ENCODE peak calls at places on chromosomes 12 and 14, in nine cellular contexts. X is suprapubic skin, V is esophagus muscularis mucosa, Y is transverse colon, J is SK-N-SH, W is K562, Q is GM12878, E is stomach, U is H1. D is an unnamed sample.

GRCh38 chr12:34400986-34401658 is 378.8 kb downstream of the ALG10 start:
- DNase-seq in J (peak; percentile 0), U (peak; percentile 6), Y (peak; percentile 4), V (peak; percentile 88), E (peak; percentile 9), X (peak; percentile 44), Q (no peak), W (peak; percentile 1), D (peak; percentile 32)

GRCh38 chr12:51777457-51777856 is 71.1 kb downstream of the FIGNL2 start:
- DNase-seq in E (no peak), W (no peak), U (no peak), Y (no peak), Q (no peak), X (no peak), V (no peak), J (no peak), D (no peak)

GRCh38 chr12:91874086-91874865 is 271.4 kb downstream of the BTG1 start:
- DNase-seq in X (no peak), U (no peak), E (no peak), Y (no peak), V (no peak), Q (no peak), J (no peak), W (no peak), D (no peak)

GRCh38 chr12:42686514-42687172 is 97.1 kb upstream of the PRICKLE1 start:
- DNase-seq in X (no peak), Q (no peak), V (no peak), E (no peak), J (no peak), W (no peak), U (no peak), Y (no peak), D (no peak)

GRCh38 chr12:104456417-104456949 is at the start of gene CHST11:
- DNase-seq in Q (no peak), U (peak; percentile 90), E (peak; percentile 77), Y (peak; percentile 76), X (peak; percentile 87), J (peak; percentile 98), W (peak; percentile 97), V (peak; percentile 94), D (peak; percentile 87)

GRCh38 chr12:67515679-67516363 is 132.7 kb upstream of the DYRK2 start:
- DNase-seq in Q (peak; percentile 51), E (peak; percentile 57), W (no peak), V (peak; percentile 89), U (no peak), Y (peak; percentile 32), X (no peak), J (no peak), D (no peak)

GRCh38 chr12:68508536-68509050 is 102.1 kb upstream of the RAP1B start:
- DNase-seq in V (no peak), E (no peak), X (no peak), U (no peak), W (no peak), J (no peak), Y (no peak), Q (no peak), D (no peak)

GRCh38 chr12:26721800-26722199 is 111.2 kb downstream of the ITPR2 start:
- DNase-seq in J (no peak), Q (no peak), E (no peak), V (no peak), U (no peak), W (no peak), X (no peak), Y (no peak), D (no peak)

GRCh38 chr14:100317897-100318808 is 5.0 kb upstream of the SLC25A47 start:
- DNase-seq in X (no peak), V (no peak), Q (no peak), U (peak; percentile 92), E (peak; percentile 74), Y (peak; percentile 78), J (peak; percentile 61), W (peak; percentile 77), D (peak; percentile 87)

GRCh38 chr14:103705524-103706284 is 9.5 kb downstream of the XRCC3 start:
- DNase-seq in J (no peak), X (peak; percentile 53), Q (no peak), E (no peak), Y (no peak), U (no peak), W (no peak), V (no peak), D (no peak)

GRCh38 chr12:100753837-100754236 is 40.7 kb upstream of the ANO4 start:
- DNase-seq in Q (no peak), Y (no peak), W (no peak), U (no peak), J (no peak), V (no peak), E (no peak), X (no peak), D (no peak)

DNA sequence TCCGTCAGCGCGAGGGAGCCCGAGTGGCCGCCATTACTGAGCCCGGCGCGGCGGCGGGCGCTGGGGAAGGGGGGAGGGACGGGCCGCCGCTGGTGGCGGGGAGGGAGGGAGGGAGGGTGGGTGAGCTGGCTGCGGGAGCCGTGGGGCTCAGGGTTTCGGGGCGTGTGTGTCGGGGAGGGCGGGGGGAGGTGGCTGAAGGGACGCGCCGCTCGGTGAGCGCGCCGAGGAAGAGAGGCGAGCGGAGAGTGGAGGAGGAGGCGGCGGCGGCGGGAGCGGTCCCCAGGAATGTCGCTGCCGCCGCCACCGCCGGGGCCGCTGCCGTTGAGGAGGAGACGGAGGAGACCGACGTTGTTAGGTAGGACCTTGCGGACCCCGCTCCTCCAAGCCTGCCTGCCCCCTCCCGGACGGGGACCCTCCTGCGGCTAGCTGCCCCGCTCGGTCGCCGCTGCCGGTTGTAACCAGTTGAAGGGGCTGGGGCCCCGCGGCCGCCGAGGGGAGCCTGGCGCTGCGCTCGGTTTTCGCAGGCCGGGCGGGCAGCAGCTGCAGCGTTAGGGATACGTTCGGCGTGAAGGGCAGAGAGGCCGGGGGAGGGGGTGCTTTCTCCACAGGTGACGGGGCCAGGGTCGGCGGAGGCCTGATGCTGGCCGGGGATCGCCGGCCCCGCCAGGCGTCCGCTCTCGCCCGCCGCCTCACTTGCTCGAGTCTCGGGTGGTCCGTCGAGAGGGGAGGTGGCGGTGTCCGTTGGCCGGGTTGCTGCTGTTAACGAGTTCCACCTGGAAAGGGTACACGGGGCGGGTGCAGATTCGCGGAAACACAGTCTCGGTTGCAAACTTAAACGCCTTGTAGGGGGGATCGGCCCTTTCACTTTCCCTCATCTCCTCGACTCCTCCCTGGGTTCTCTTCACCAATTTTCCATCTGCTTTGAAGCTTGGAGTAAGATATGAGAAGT is at the start of gene ARHGAP5:
- DNase-seq in J (peak; percentile 76), W (peak; percentile 28), V (peak; percentile 95), U (peak; percentile 83), X (peak; percentile 84), Y (peak; percentile 51), Q (no peak), E (peak; percentile 27), D (peak; percentile 82)
- TF ChIP-seq POLR2AphosphoS5 in J (no peak), W (no peak), V (no peak), U (peak; percentile 72), X (no peak), Y (no peak), Q (no peak), E (no peak), D (peak; percentile 77)

DNA sequence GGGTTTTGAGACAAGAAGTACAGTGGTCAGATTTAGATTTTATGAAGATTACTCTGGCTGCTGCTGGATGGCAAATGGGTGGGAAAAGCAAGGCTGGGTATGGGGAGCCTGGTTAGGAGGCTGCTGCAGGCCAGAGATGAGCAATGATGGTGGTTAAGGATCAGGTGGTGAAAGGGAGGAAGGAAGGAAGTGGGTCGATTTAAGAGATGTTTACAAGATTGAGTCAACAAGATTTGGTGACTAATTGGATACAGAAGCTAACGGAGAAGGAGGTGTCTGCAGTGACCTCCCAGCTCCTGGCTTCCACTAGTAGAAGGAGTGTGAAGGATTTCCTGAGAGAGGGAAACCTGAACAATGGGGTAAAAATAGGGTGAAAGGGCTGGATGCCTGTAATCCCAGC is 18.7 kb downstream of the NOS1 start:
- DNase-seq in U (no peak), E (no peak), W (no peak), X (peak; percentile 16), V (no peak), Y (no peak), Q (no peak), J (no peak), D (no peak)
- H3K4me3 ChIP-seq in U (no peak overlapping the region), E (no peak overlapping the region), W (no peak overlapping the region), X (no peak overlapping the region), V (no peak overlapping the region), Y (no peak overlapping the region), Q (no peak overlapping the region), J (no peak overlapping the region), D (no peak overlapping the region)

GRCh38 chr14:104871656-104872468 is 6.8 kb downstream of the CEP170B start:
- DNase-seq in J (no peak), W (no peak), Y (no peak), U (peak; percentile 41), X (peak; percentile 59), V (no peak), E (no peak), Q (no peak), D (no peak)

GRCh38 chr14:104873380-104874055 is 8.4 kb downstream of the CEP170B start:
- DNase-seq in U (peak; percentile 41), Q (no peak), J (no peak), E (no peak), Y (no peak), V (no peak), W (no peak), X (no peak), D (no peak)

GRCh38 chr14:104871145-104871655 is 6.1 kb downstream of the CEP170B start:
- DNase-seq in V (no peak), W (no peak), U (no peak), E (no peak), Q (no peak), X (peak; percentile 72), J (no peak), Y (no peak), D (peak; percentile 58)

GRCh38 chr14:104874110-104874531 is 9.1 kb downstream of the CEP170B start:
- DNase-seq in X (no peak), J (no peak), V (no peak), Y (no peak), W (no peak), Q (no peak), E (no peak), U (no peak), D (no peak)

DNA sequence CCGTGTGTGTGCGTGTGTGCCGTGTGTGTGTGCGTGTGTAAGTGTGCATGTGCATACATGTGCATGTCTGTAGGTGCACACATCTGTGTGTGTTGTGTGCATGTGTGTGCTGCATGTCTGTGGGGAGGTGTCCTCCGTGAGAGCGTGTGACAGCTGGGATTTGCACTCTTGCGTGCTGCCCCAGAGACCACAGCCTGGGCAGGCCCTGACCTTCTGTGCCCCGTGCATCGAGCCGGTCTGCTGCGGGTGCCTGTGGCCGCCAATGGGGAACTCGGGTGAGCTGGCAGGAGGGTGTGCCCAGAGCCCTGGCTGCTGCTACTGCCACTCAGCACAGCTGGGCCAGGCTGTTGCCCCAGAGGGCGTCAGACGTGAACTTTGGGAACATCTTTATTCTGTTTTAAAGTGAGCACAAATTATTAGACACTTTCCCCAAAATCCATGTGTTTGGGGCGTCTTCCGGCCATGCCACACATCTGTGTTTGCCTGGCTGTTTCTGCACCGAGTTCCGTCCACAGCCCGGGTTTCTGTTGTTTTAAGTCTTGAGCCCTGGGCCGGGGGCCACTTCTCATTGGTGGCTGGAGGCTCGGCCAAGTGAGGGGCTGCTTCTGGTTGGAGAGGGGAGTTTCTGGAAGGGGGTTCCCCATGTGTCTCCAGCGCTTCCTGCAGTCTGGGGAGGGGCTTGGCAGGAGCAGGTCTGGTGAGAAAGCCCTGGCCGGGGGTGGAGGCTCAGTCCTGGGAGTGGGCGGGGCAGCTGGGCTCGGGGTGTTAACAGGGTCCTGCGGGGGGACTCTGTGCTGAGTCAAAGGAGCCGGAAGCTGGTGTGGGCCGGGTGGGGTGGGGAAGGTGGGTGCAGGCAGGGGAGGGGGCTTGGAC is 7.6 kb downstream of the CEP170B start:
- DNase-seq in X (no peak), W (no peak), U (peak; percentile 80), Y (no peak), J (no peak), Q (no peak), V (no peak), E (peak; percentile 65), D (no peak)
- TF ChIP-seq EP300 in X (no peak), W (no peak), U (no peak), Y (no peak), J (no peak), Q (no peak), V (no peak), E (no peak), D (no peak)

GRCh38 chr14:55128386-55129085 is 516 bp upstream of the LGALS3 start:
- DNase-seq in J (no peak), V (no peak), E (no peak), X (no peak), Q (no peak), Y (no peak), U (no peak), W (no peak), D (no peak)
- TF ChIP-seq POLR2AphosphoS5 in J (no peak), V (no peak), E (no peak), X (no peak), Q (no peak), Y (no peak), U (no peak), W (no peak), D (no peak)

D was measured in sigmoid colon.